ENCODE peak calls at places on chromosomes 5 and 9, in seven cellular contexts. S, X, W, Z, E, J and K are unnamed samples.

GRCh38 chr9:74642376-74642775 is 145.2 kb downstream of the RORB start:
- DNase-seq in W (no peak), Z (no peak), X (no peak), S (no peak), E (no peak), J (no peak), K (no peak)

GRCh38 chr5:90096415-90097081 is 313.0 kb downstream of the CETN3 start:
- DNase-seq in J (no peak), Z (no peak), S (no peak), E (no peak), W (no peak), X (peak; percentile 18), K (peak; percentile 14)

GRCh38 chr5:179146277-179146676 is 86.1 kb downstream of the ZNF354C start:
- DNase-seq in S (no peak), E (peak; percentile 62), J (no peak), X (no peak), W (no peak), Z (no peak), K (no peak)

GRCh38 chr5:566636-567309 is 42.5 kb upstream of the SLC9A3 start:
- DNase-seq in S (no peak), W (no peak), Z (no peak), X (peak; percentile 2), E (no peak), J (no peak), K (no peak)

GRCh38 chr5:36602711-36603321 is 3.6 kb upstream of the SLC1A3 start:
- DNase-seq in W (no peak), S (no peak), J (no peak), E (no peak), Z (no peak), X (no peak), K (peak; percentile 14)

GRCh38 chr5:150078802-150079654 is 7.3 kb downstream of the CSF1R start:
- DNase-seq in S (no peak), X (no peak), Z (peak; percentile 7), J (peak; percentile 69), W (no peak), E (peak; percentile 48), K (no peak)

GRCh38 chr9:18477719-18478118 is 3.8 kb downstream of the ADAMTSL1 start:
- DNase-seq in X (no peak), Z (no peak), S (no peak), W (no peak), E (no peak), J (no peak), K (no peak)

GRCh38 chr5:89313044-89313443 is 430.1 kb upstream of the MEF2C start:
- DNase-seq in E (no peak), S (no peak), Z (no peak), W (no peak), X (no peak), J (no peak), K (no peak)

GRCh38 chr5:105230516-105230915 is 1667.9 kb upstream of the NUDT12 start:
- DNase-seq in W (no peak), Z (no peak), S (no peak), E (no peak), J (no peak), X (no peak), K (no peak)

GRCh38 chr9:78599939-78600338 is 303.0 kb downstream of the PSAT1 start:
- DNase-seq in W (no peak), Z (no peak), J (no peak), X (no peak), E (no peak), S (no peak), K (no peak)

GRCh38 chr9:32705059-32705458 is 69.6 kb upstream of the TAF1L start:
- DNase-seq in E (no peak), S (no peak), W (no peak), X (no peak), J (no peak), Z (no peak), K (peak; percentile 55)

GRCh38 chr5:11683666-11684065 is 220.6 kb downstream of the CTNND2 start:
- DNase-seq in S (no peak), X (no peak), Z (peak; percentile 25), E (no peak), W (no peak), J (no peak), K (no peak)

GRCh38 chr5:100904259-100904822 is 1.3 kb upstream of the ST8SIA4 start:
- DNase-seq in J (peak; percentile 81), W (no peak), X (no peak), S (no peak), E (peak; percentile 71), Z (peak; percentile 24), K (no peak)

GRCh38 chr9:129324808-129325491 is 146.9 kb upstream of the IER5L start:
- DNase-seq in W (no peak), X (no peak), J (no peak), Z (no peak), E (no peak), S (no peak), K (no peak)

GRCh38 chr5:148864113-148864841 is 37.9 kb downstream of the ADRB2 start:
- DNase-seq in W (no peak), Z (no peak), X (no peak), J (no peak), S (no peak), E (no peak), K (no peak)

GRCh38 chr5:167248262-167248661 is 1043.2 kb upstream of the WWC1 start:
- DNase-seq in E (no peak), S (no peak), W (no peak), X (no peak), J (no peak), Z (no peak), K (no peak)

GRCh38 chr9:134325813-134326753 is at the start of gene RXRA:
- DNase-seq in J (no peak), Z (peak; percentile 79), E (peak; percentile 94), X (peak; percentile 88), W (peak; percentile 73), S (peak; percentile 84), K (peak; percentile 80)

GRCh38 chr5:101142102-101142501 is 239.0 kb upstream of the ST8SIA4 start:
- DNase-seq in Z (no peak), W (no peak), E (no peak), J (no peak), S (no peak), X (no peak), K (no peak)

GRCh38 chr9:86500667-86501435 is 146.6 kb upstream of the TUT7 start:
- DNase-seq in J (no peak), Z (no peak), S (no peak), X (no peak), W (no peak), E (no peak), K (no peak)

GRCh38 chr9:8489845-8490244 is 690.3 kb upstream of the DMAC1 start:
- DNase-seq in X (no peak), J (no peak), E (no peak), Z (no peak), W (no peak), S (no peak), K (peak; percentile 12)

GRCh38 chr5:111310713-111311620 is 86.8 kb downstream of the CAMK4 start:
- DNase-seq in W (no peak), J (no peak), X (no peak), E (no peak), S (no peak), Z (no peak), K (no peak)

GRCh38 chr5:538271-538771 is 14.1 kb upstream of the SLC9A3 start:
- DNase-seq in W (no peak), Z (no peak), S (no peak), X (peak; percentile 7), J (no peak), E (peak; percentile 70), K (no peak)

GRCh38 chr9:110101531-110102161 is 106.3 kb downstream of the C9orf152 start:
- DNase-seq in Z (no peak), X (no peak), E (no peak), S (peak; percentile 34), W (no peak), J (no peak), K (peak; percentile 99)

GRCh38 chr9:114206221-114206760 is 51.0 kb downstream of the COL27A1 start:
- DNase-seq in W (no peak), Z (no peak), X (no peak), S (no peak), J (no peak), E (no peak), K (peak; percentile 21)

GRCh38 chr5:14440598-14441401 is 140.8 kb upstream of the OTULINL start:
- DNase-seq in W (peak; percentile 53), Z (peak; percentile 33), S (peak; percentile 68), X (peak; percentile 78), E (peak; percentile 86), J (no peak), K (peak; percentile 82)

GRCh38 chr5:137217599-137218200 is 281.4 kb downstream of the SPOCK1 start:
- DNase-seq in Z (no peak), J (no peak), W (no peak), E (no peak), X (no peak), S (no peak), K (no peak)

GRCh38 chr9:126556560-126557250 is 57.0 kb upstream of the LMX1B start:
- DNase-seq in X (no peak), S (no peak), Z (no peak), W (no peak), E (no peak), J (no peak), K (no peak)

GRCh38 chr5:112333236-112333850 is 85.7 kb downstream of the EPB41L4A start:
- DNase-seq in J (no peak), X (no peak), E (no peak), S (no peak), Z (no peak), W (no peak), K (no peak)

GRCh38 chr9:111375817-111376564 is 46.0 kb upstream of the OR2K2 start:
- DNase-seq in S (no peak), X (no peak), J (no peak), W (no peak), Z (no peak), E (no peak), K (no peak)

DNA sequence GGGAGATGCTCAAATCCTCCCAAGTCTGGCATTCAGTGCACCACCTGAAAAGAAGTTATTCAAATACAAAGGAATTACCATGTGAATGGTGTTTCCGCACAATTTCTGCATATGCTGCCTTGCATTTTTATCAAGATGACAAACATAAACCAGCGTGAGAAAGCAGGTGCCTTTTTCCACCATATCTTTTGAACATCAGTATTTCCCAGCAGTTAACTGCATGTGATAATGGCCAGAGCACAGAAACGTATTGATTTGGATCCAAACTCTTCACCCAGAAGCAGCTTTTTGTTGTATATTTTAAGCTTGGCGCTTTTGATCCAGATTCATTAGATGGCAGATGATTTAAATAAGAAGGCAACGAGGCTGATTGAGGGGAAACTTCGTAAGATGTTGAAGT is 808.0 kb downstream of the TLE1 start:
- DNase-seq in Z (no peak), W (no peak), E (no peak), S (no peak), J (no peak), X (no peak), K (no peak)
- H3K36me3 ChIP-seq in Z (no peaks in the 10 kb centered on the region), W (no peaks in the 10 kb centered on the region), E (no peaks in the 10 kb centered on the region), S (no peaks in the 10 kb centered on the region), J (no peaks in the 10 kb centered on the region), X (no peaks in the 10 kb centered on the region), K (no peaks in the 10 kb centered on the region)

GRCh38 chr9:95009459-95009858 is 283.0 kb downstream of the AOPEP start:
- DNase-seq in E (no peak), Z (no peak), S (no peak), J (no peak), X (peak; percentile 32), W (no peak), K (no peak)
- H3K4me3 ChIP-seq in E (no peak overlapping the region), Z (no peak overlapping the region), S (no peak overlapping the region), J (no peak overlapping the region), X (peak overlapping the region; percentile 91), W (peak overlapping the region; percentile 16), K (no peak overlapping the region)

GRCh38 chr9:5610491-5610890 is 18.4 kb upstream of the RIC1 start:
- DNase-seq in X (no peak), S (no peak), J (no peak), W (no peak), E (no peak), Z (no peak), K (no peak)
- H3K36me3 ChIP-seq in X (no peaks in the 10 kb centered on the region), S (no peaks in the 10 kb centered on the region), J (no peaks in the 10 kb centered on the region), W (no peaks in the 10 kb centered on the region), E (no peaks in the 10 kb centered on the region), Z (no peaks in the 10 kb centered on the region), K (no peaks in the 10 kb centered on the region)

GRCh38 chr5:1974501-1975405 is 92.0 kb upstream of the IRX4 start:
- DNase-seq in W (no peak), X (no peak), Z (no peak), E (no peak), J (peak; percentile 86), S (no peak), K (no peak)
- H3K4me3 ChIP-seq in W (no peak overlapping the region), X (no peak overlapping the region), Z (no peak overlapping the region), E (no peak overlapping the region), J (no peak overlapping the region), S (no peak overlapping the region), K (no peak overlapping the region)